ENCODE peak calls at places on chromosomes 12 and 14, in seven cellular contexts. One of them, this sample, is unnamed.
A peak's percentile ranks its signal among the peaks of the same experiment; 100 is the strongest.

GRCh38 chr12:16763901-16764300 is 157.9 kb upstream of the LMO3 start:
- DNase-seq in upper lobe of left lung: no peak
- DNase-seq in IMR-90: no peak
- DNase-seq in right lobe of liver: no peak
- DNase-seq in HCT116: no peak
- DNase-seq in endothelial cell of umbilical vein: no peak
- DNase-seq in HepG2: no peak
- DNase-seq in this sample: no peak

GRCh38 chr14:103057028-103057371 is 349 bp downstream of the CDC42BPB start:
- DNase-seq in upper lobe of left lung: no peak
- DNase-seq in IMR-90: no peak
- DNase-seq in right lobe of liver: peak; percentile 45
- DNase-seq in HCT116: no peak
- DNase-seq in endothelial cell of umbilical vein: peak; percentile 32
- DNase-seq in HepG2: no peak
- DNase-seq in this sample: peak; percentile 41

GRCh38 chr14:70084226-70084625 is 104.5 kb downstream of the SLC8A3 start:
- DNase-seq in upper lobe of left lung: no peak
- DNase-seq in IMR-90: no peak
- DNase-seq in right lobe of liver: no peak
- DNase-seq in HCT116: no peak
- DNase-seq in endothelial cell of umbilical vein: no peak
- DNase-seq in HepG2: no peak
- DNase-seq in this sample: no peak

GRCh38 chr12:114096461-114096860 is 130.3 kb upstream of the RBM19 start:
- DNase-seq in upper lobe of left lung: no peak
- DNase-seq in IMR-90: peak; percentile 31
- DNase-seq in right lobe of liver: no peak
- DNase-seq in HCT116: no peak
- DNase-seq in endothelial cell of umbilical vein: no peak
- DNase-seq in HepG2: no peak
- DNase-seq in this sample: no peak

GRCh38 chr14:102778616-102779351 is 1.5 kb downstream of the TRAF3 start:
- DNase-seq in upper lobe of left lung: no peak
- DNase-seq in IMR-90: peak; percentile 19
- DNase-seq in right lobe of liver: no peak
- DNase-seq in HCT116: no peak
- DNase-seq in endothelial cell of umbilical vein: peak; percentile 56
- DNase-seq in HepG2: no peak
- DNase-seq in this sample: no peak

GRCh38 chr12:91406920-91407341 is 224.3 kb upstream of the DCN start:
- DNase-seq in upper lobe of left lung: no peak
- DNase-seq in IMR-90: no peak
- DNase-seq in right lobe of liver: no peak
- DNase-seq in HCT116: peak; percentile 13
- DNase-seq in endothelial cell of umbilical vein: peak; percentile 67
- DNase-seq in HepG2: no peak
- DNase-seq in this sample: no peak

GRCh38 chr12:4664111-4664510 is 15.2 kb downstream of the NDUFA9 start:
- DNase-seq in upper lobe of left lung: no peak
- DNase-seq in IMR-90: peak; percentile 92
- DNase-seq in right lobe of liver: no peak
- DNase-seq in HCT116: no peak
- DNase-seq in endothelial cell of umbilical vein: no peak
- DNase-seq in HepG2: no peak
- DNase-seq in this sample: no peak

GRCh38 chr14:37246427-37246829 is 48.7 kb downstream of the MIPOL1 start:
- DNase-seq in upper lobe of left lung: no peak
- DNase-seq in IMR-90: peak; percentile 63
- DNase-seq in right lobe of liver: no peak
- DNase-seq in HCT116: peak; percentile 39
- DNase-seq in endothelial cell of umbilical vein: peak; percentile 52
- DNase-seq in HepG2: peak; percentile 86
- DNase-seq in this sample: no peak

GRCh38 chr12:75086086-75087038 is 123.3 kb downstream of the KCNC2 start:
- DNase-seq in upper lobe of left lung: no peak
- DNase-seq in IMR-90: peak; percentile 1
- DNase-seq in right lobe of liver: no peak
- DNase-seq in HCT116: no peak
- DNase-seq in endothelial cell of umbilical vein: no peak
- DNase-seq in HepG2: no peak
- DNase-seq in this sample: no peak

GRCh38 chr12:51419473-51420228 is 5.0 kb upstream of the SLC4A8 start:
- DNase-seq in upper lobe of left lung: no peak
- DNase-seq in IMR-90: no peak
- DNase-seq in right lobe of liver: no peak
- DNase-seq in HCT116: no peak
- DNase-seq in endothelial cell of umbilical vein: no peak
- DNase-seq in HepG2: no peak
- DNase-seq in this sample: no peak

GRCh38 chr12:15526033-15526432 is 203.7 kb downstream of the PTPRO start:
- DNase-seq in upper lobe of left lung: no peak
- DNase-seq in IMR-90: no peak
- DNase-seq in right lobe of liver: no peak
- DNase-seq in HCT116: peak; percentile 16
- DNase-seq in endothelial cell of umbilical vein: no peak
- DNase-seq in HepG2: no peak
- DNase-seq in this sample: no peak

GRCh38 chr12:19572920-19573558 is 133.7 kb downstream of the AEBP2 start:
- DNase-seq in upper lobe of left lung: no peak
- DNase-seq in IMR-90: peak; percentile 66
- DNase-seq in right lobe of liver: no peak
- DNase-seq in HCT116: peak; percentile 32
- DNase-seq in endothelial cell of umbilical vein: peak; percentile 69
- DNase-seq in HepG2: peak; percentile 45
- DNase-seq in this sample: no peak

GRCh38 chr12:105907982-105908381 is 230.8 kb downstream of the NUAK1 start:
- DNase-seq in upper lobe of left lung: no peak
- DNase-seq in IMR-90: no peak
- DNase-seq in right lobe of liver: no peak
- DNase-seq in HCT116: no peak
- DNase-seq in endothelial cell of umbilical vein: no peak
- DNase-seq in HepG2: no peak
- DNase-seq in this sample: no peak

GRCh38 chr12:26573212-26573909 is 259.6 kb downstream of the ITPR2 start:
- DNase-seq in upper lobe of left lung: no peak
- DNase-seq in IMR-90: no peak
- DNase-seq in right lobe of liver: no peak
- DNase-seq in HCT116: no peak
- DNase-seq in endothelial cell of umbilical vein: no peak
- DNase-seq in HepG2: no peak
- DNase-seq in this sample: no peak

GRCh38 chr12:121430821-121431415 is 31.0 kb downstream of the RNF34 start:
- DNase-seq in upper lobe of left lung: no peak
- DNase-seq in IMR-90: no peak
- DNase-seq in right lobe of liver: no peak
- DNase-seq in HCT116: no peak
- DNase-seq in endothelial cell of umbilical vein: no peak
- DNase-seq in HepG2: no peak
- DNase-seq in this sample: no peak

GRCh38 chr14:74592476-74593191 is 19.4 kb downstream of the LTBP2 start:
- DNase-seq in upper lobe of left lung: no peak
- DNase-seq in IMR-90: no peak
- DNase-seq in right lobe of liver: no peak
- DNase-seq in HCT116: no peak
- DNase-seq in endothelial cell of umbilical vein: no peak
- DNase-seq in HepG2: no peak
- DNase-seq in this sample: no peak

GRCh38 chr14:59925797-59926196 is 5.9 kb downstream of the LRRC9 start:
- DNase-seq in upper lobe of left lung: no peak
- DNase-seq in IMR-90: no peak
- DNase-seq in right lobe of liver: no peak
- DNase-seq in HCT116: no peak
- DNase-seq in endothelial cell of umbilical vein: no peak
- DNase-seq in HepG2: no peak
- DNase-seq in this sample: no peak
- H3K4me3 ChIP-seq in upper lobe of left lung: no peak overlapping the region
- H3K4me3 ChIP-seq in IMR-90: no peak overlapping the region
- H3K4me3 ChIP-seq in right lobe of liver: no peak overlapping the region
- H3K4me3 ChIP-seq in HCT116: no peak overlapping the region
- H3K4me3 ChIP-seq in endothelial cell of umbilical vein: no peak overlapping the region
- H3K4me3 ChIP-seq in HepG2: no peak overlapping the region
- H3K4me3 ChIP-seq in this sample: no peak overlapping the region

GRCh38 chr12:24776856-24777255 is 172.0 kb downstream of the BCAT1 start:
- DNase-seq in upper lobe of left lung: no peak
- DNase-seq in IMR-90: no peak
- DNase-seq in right lobe of liver: no peak
- DNase-seq in HCT116: no peak
- DNase-seq in endothelial cell of umbilical vein: no peak
- DNase-seq in HepG2: no peak
- DNase-seq in this sample: no peak

GRCh38 chr12:24778486-24779304 is 170.2 kb downstream of the BCAT1 start:
- DNase-seq in upper lobe of left lung: no peak
- DNase-seq in IMR-90: peak; percentile 75
- DNase-seq in right lobe of liver: no peak
- DNase-seq in HCT116: no peak
- DNase-seq in endothelial cell of umbilical vein: peak; percentile 39
- DNase-seq in HepG2: peak; percentile 58
- DNase-seq in this sample: no peak

GRCh38 chr12:24777359-24777758 is 171.5 kb downstream of the BCAT1 start:
- DNase-seq in upper lobe of left lung: no peak
- DNase-seq in IMR-90: no peak
- DNase-seq in right lobe of liver: no peak
- DNase-seq in HCT116: no peak
- DNase-seq in endothelial cell of umbilical vein: no peak
- DNase-seq in HepG2: no peak
- DNase-seq in this sample: peak; percentile 32

GRCh38 chr12:24780969-24781368 is 167.9 kb downstream of the BCAT1 start:
- DNase-seq in upper lobe of left lung: no peak
- DNase-seq in IMR-90: peak; percentile 44
- DNase-seq in right lobe of liver: no peak
- DNase-seq in HCT116: no peak
- DNase-seq in endothelial cell of umbilical vein: no peak
- DNase-seq in HepG2: no peak
- DNase-seq in this sample: no peak
- TF ChIP-seq CTCF in upper lobe of left lung: no peak
- TF ChIP-seq CTCF in IMR-90: peak; percentile 42
- TF ChIP-seq CTCF in right lobe of liver: peak; percentile 8
- TF ChIP-seq CTCF in HCT116: peak; percentile 23
- TF ChIP-seq CTCF in endothelial cell of umbilical vein: no peak
- TF ChIP-seq CTCF in HepG2: peak; percentile 50
- TF ChIP-seq CTCF in this sample: no peak

GRCh38 chr12:46265734-46266133 is 3.1 kb downstream of the SLC38A1 start:
- DNase-seq in upper lobe of left lung: no peak
- DNase-seq in IMR-90: no peak
- DNase-seq in right lobe of liver: no peak
- DNase-seq in HCT116: no peak
- DNase-seq in endothelial cell of umbilical vein: no peak
- DNase-seq in HepG2: no peak
- DNase-seq in this sample: no peak

GRCh38 chr12:46266382-46266791 is 2.5 kb downstream of the SLC38A1 start:
- DNase-seq in upper lobe of left lung: no peak
- DNase-seq in IMR-90: peak; percentile 61
- DNase-seq in right lobe of liver: no peak
- DNase-seq in HCT116: no peak
- DNase-seq in endothelial cell of umbilical vein: peak; percentile 37
- DNase-seq in HepG2: no peak
- DNase-seq in this sample: no peak

GRCh38 chr12:46268349-46268616 is 560 bp downstream of the SLC38A1 start:
- DNase-seq in upper lobe of left lung: no peak
- DNase-seq in IMR-90: peak; percentile 19
- DNase-seq in right lobe of liver: peak; percentile 26
- DNase-seq in HCT116: no peak
- DNase-seq in endothelial cell of umbilical vein: no peak
- DNase-seq in HepG2: no peak
- DNase-seq in this sample: no peak

GRCh38 chr12:46267618-46268348 is 1.1 kb downstream of the SLC38A1 start:
- DNase-seq in upper lobe of left lung: peak; percentile 28
- DNase-seq in IMR-90: peak; percentile 24
- DNase-seq in right lobe of liver: no peak
- DNase-seq in HCT116: no peak
- DNase-seq in endothelial cell of umbilical vein: peak; percentile 49
- DNase-seq in HepG2: no peak
- DNase-seq in this sample: peak; percentile 33

DNA sequence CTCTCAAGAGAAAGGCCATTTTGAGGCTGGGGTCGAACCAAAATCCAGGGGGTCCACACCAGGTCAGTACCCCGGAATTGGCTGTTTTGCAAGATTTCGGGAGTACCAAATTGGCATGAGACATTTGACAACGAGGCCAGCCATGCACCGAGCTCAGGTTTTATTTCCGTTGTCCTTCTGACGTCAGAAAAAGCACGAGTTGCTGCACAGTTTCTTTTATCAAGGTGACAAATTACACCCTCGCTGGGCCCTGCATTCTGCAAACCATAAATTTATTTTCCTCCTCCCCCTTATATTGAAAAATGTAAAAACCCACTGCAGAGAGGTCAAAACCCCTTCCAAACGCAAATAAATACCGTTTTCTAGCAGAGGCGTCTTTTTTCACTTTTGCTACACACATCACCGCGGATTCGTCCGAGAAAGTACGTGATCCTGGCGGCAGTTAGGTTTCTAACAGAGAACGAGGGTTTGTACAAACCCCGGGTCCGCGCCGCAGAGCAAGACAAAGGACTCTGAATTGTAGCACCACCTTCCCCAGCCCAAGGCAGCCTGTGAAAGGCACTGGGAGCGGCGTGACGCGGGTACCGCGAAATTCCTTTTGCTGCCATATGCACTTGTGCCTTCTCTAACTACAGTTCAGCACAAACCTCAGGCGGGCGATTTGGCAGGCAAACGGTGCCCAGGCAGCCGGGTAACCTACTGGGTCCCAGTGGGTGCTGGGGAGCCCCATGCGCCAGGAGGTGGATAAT is 1.8 kb downstream of the SLC38A1 start:
- DNase-seq in upper lobe of left lung: peak; percentile 76
- DNase-seq in IMR-90: peak; percentile 64
- DNase-seq in right lobe of liver: peak; percentile 45
- DNase-seq in HCT116: no peak
- DNase-seq in endothelial cell of umbilical vein: peak; percentile 78
- DNase-seq in HepG2: peak; percentile 56
- DNase-seq in this sample: peak; percentile 71
- TF ChIP-seq POLR2A in upper lobe of left lung: no peak
- TF ChIP-seq POLR2A in IMR-90: peak; percentile 20
- TF ChIP-seq POLR2A in right lobe of liver: no peak
- TF ChIP-seq POLR2A in HCT116: no peak
- TF ChIP-seq POLR2A in endothelial cell of umbilical vein: no peak
- TF ChIP-seq POLR2A in HepG2: peak; percentile 36
- TF ChIP-seq POLR2A in this sample: no peak

DNA sequence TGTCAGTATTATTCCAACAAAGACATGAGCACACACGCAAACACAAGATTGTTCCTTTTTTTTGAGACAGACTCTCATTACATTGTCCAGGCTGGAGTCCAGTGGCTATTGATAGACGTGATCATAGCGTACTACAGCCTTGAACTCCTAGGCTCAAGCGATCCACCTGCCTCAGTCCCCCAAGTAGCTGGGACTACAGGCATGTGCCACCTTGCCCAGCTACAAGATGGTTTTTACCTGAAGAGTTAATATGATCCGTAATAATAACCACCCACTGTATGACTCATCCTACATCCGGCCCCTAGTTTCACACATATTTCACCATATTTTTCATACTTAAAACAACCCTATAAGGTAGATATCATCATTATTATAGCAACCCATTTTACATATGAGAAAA is 26.8 kb downstream of the BCAT1 start:
- DNase-seq in upper lobe of left lung: no peak
- DNase-seq in IMR-90: no peak
- DNase-seq in right lobe of liver: no peak
- DNase-seq in HCT116: no peak
- DNase-seq in endothelial cell of umbilical vein: peak; percentile 56
- DNase-seq in HepG2: no peak
- DNase-seq in this sample: no peak
- H3K4me3 ChIP-seq in upper lobe of left lung: no peak overlapping the region
- H3K4me3 ChIP-seq in IMR-90: no peak overlapping the region
- H3K4me3 ChIP-seq in right lobe of liver: no peak overlapping the region
- H3K4me3 ChIP-seq in HCT116: no peak overlapping the region
- H3K4me3 ChIP-seq in endothelial cell of umbilical vein: no peak overlapping the region
- H3K4me3 ChIP-seq in HepG2: no peak overlapping the region
- H3K4me3 ChIP-seq in this sample: no peak overlapping the region

This sample was measured in body of pancreas.